ENCODE peak calls at places on chromosome 4, in four cellular contexts. H is WTC11, V is K562, R is HepG2. D is an unnamed sample.

GRCh38 chr4:176660561-176660960 is 132.2 kb downstream of the VEGFC start:
- DNase-seq in H (peak; percentile 20), V (no peak), R (no peak), D (no peak)

GRCh38 chr4:10688827-10689226 is 4.3 kb upstream of the CLNK start:
- DNase-seq in H (no peak), V (no peak), R (no peak), D (no peak)

GRCh38 chr4:178665916-178666315 is 1223.7 kb upstream of the AGA start:
- DNase-seq in H (no peak), V (no peak), R (no peak), D (no peak)

GRCh38 chr4:38162240-38162784 is 202.1 kb downstream of the PTTG2 start:
- DNase-seq in H (no peak), V (no peak), R (peak; percentile 96), D (no peak)

GRCh38 chr4:149574973-149575372 is 240.7 kb downstream of the IQCM start:
- DNase-seq in H (no peak), V (no peak), R (no peak), D (peak; percentile 28)

GRCh38 chr4:44186096-44186849 is 262.3 kb downstream of the KCTD8 start:
- DNase-seq in H (peak; percentile 25), V (no peak), R (no peak), D (no peak)

GRCh38 chr4:35604724-35605123 is 639.6 kb downstream of the ARAP2 start:
- DNase-seq in H (no peak), V (no peak), R (no peak), D (no peak)

GRCh38 chr4:8427761-8428287 is 12.7 kb downstream of the ACOX3 start:
- DNase-seq in H (no peak), V (no peak), R (peak; percentile 76), D (no peak)

GRCh38 chr4:110183643-110184042 is 14.8 kb downstream of the ELOVL6 start:
- DNase-seq in H (no peak), V (no peak), R (no peak), D (no peak)

GRCh38 chr4:119536572-119537528 is 91.8 kb downstream of the PDE5A start:
- DNase-seq in H (no peak), V (no peak), R (no peak), D (no peak)

GRCh38 chr4:89347363-89347762 is 39.8 kb upstream of the GPRIN3 start:
- DNase-seq in H (no peak), V (no peak), R (no peak), D (no peak)

GRCh38 chr4:137609693-137610450 is 77.6 kb upstream of the PCDH18 start:
- DNase-seq in H (no peak), V (no peak), R (no peak), D (no peak)

GRCh38 chr4:152979731-152980330 is 43.7 kb downstream of the FHDC1 start:
- DNase-seq in H (no peak), V (no peak), R (no peak), D (no peak)

GRCh38 chr4:152981842-152982241 is 45.7 kb downstream of the FHDC1 start:
- DNase-seq in H (no peak), V (no peak), R (no peak), D (no peak)

GRCh38 chr4:152981278-152981677 is 45.2 kb downstream of the FHDC1 start:
- DNase-seq in H (no peak), V (no peak), R (no peak), D (no peak)

GRCh38 chr4:152983221-152983620 is 47.1 kb downstream of the FHDC1 start:
- DNase-seq in H (peak; percentile 48), V (peak; percentile 34), R (no peak), D (no peak)

DNA sequence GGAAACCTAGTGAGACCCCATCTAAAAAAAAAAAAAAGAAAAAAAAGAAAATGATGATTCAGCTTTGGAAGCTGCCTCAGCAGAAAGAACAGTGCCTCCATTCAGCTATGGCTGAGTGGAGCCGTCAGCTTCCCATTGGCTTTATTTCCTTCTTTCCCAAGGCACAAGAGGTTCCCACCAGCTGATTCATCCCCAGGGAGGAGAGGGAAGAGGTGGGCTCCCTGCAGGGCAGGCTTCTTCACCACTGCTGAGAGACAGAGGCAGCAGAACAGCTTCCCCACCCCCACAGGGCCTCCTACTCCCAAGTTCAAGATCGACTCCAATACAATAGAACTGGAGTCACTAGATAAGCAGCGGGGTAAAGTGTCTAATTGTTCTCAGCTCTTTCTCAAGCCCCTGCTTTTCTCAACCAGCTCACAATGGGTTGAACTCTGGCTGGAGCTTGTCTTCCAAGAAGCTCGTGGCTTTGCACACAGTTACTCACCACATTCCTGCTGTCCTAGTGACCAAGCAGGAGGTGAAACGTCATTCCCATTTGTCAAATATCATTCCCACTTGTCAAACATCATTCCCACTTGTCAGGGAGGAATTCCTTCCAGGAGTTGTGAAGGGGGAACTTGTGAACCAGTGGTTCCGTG is 47.8 kb downstream of the FHDC1 start:
- DNase-seq in H (no peak), V (no peak), R (no peak), D (no peak)
- TF ChIP-seq MAX in H (no peak), V (no peak), R (no peak), D (no peak)

DNA sequence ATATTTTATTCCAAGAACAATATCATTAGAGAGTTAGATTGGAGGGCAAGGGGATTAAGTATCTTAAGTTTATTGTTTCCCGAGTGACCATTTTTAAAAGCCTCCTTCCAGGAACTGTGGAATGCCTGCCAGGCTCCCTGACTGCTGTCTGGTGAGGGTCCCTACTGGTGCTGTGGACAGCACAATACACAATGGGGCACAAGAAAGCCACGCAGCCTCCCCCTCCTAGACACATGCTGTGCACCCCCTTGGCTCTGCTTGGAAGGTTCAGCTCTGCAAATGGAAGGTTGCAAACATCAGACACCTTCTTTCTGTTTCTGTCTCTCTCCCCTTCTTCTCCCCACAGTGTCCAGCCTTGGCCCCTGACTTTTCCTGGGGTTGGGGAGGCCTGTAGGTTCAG is 153.2 kb downstream of the SHROOM3 start:
- DNase-seq in H (peak; percentile 34), V (no peak), R (no peak), D (no peak)
- TF ChIP-seq CREM in H (no peak), V (no peak), R (no peak), D (no peak)

GRCh38 chr4:76997454-76997853 is 47.9 kb downstream of the SEPTIN11 start:
- DNase-seq in H (no peak), V (no peak), R (no peak), D (no peak)

GRCh38 chr4:76996445-76996844 is 46.9 kb downstream of the SEPTIN11 start:
- DNase-seq in H (no peak), V (no peak), R (no peak), D (no peak)

GRCh38 chr4:76990288-76991080 is 40.9 kb downstream of the SEPTIN11 start:
- DNase-seq in H (no peak), V (no peak), R (no peak), D (no peak)

GRCh38 chr4:76995776-76996175 is 46.2 kb downstream of the SEPTIN11 start:
- DNase-seq in H (no peak), V (no peak), R (no peak), D (no peak)

GRCh38 chr4:76993787-76994641 is 44.5 kb downstream of the SEPTIN11 start:
- DNase-seq in H (no peak), V (no peak), R (no peak), D (peak; percentile 73)
- TF ChIP-seq MAX in H (no peak), V (no peak), R (no peak), D (no peak)

DNA sequence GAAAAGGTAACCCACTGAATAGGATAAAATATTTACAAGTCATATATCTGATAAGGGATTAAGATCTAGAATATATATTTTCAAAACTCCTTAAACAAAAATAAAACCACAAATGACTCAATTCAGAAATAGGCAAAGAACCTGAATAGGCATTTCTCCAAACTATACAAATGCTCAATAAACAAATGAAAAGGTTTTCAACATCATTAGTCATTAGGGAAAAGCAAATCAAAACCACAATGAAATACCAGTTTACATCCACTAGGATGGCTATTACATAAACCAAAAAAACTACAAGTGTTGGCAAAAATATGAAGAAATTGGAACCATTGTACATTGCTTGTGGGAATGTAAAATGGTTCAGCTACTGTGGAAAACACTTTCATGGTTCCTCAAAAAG is 167.0 kb upstream of the GALNT7 start:
- DNase-seq in H (no peak), V (no peak), R (no peak), D (no peak)
- TF ChIP-seq CREM in H (no peak), V (no peak), R (no peak), D (no peak)

DNA sequence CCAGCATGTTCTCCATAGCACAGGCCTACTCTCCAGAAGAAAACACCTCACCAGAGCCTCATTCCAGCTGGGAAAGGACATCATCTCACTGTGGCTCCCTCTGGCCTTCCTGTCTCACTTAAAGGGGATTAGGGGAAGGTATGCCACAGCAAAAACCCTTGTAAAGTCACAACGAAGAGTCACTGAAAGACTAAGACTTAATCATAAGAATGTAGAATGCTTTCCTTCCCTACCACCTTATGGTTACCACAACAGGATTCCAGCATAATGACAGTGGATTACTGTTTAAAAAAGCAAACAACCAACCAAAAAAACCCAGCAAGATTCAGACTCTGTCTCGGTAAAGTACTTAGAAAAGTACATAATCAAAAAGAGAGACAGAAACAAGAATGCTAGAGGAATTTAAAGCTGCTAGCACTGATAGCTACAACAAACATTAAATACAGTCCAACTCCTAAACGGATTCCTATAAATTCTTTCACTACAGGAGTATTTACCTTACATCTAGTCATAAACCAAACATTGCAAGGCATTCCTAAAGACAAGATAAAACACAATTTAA is 75.1 kb downstream of the BANK1 start:
- DNase-seq in H (no peak), V (no peak), R (peak; percentile 83), D (no peak)
- TF ChIP-seq MAX in H (no peak), V (no peak), R (no peak), D (no peak)

DNA sequence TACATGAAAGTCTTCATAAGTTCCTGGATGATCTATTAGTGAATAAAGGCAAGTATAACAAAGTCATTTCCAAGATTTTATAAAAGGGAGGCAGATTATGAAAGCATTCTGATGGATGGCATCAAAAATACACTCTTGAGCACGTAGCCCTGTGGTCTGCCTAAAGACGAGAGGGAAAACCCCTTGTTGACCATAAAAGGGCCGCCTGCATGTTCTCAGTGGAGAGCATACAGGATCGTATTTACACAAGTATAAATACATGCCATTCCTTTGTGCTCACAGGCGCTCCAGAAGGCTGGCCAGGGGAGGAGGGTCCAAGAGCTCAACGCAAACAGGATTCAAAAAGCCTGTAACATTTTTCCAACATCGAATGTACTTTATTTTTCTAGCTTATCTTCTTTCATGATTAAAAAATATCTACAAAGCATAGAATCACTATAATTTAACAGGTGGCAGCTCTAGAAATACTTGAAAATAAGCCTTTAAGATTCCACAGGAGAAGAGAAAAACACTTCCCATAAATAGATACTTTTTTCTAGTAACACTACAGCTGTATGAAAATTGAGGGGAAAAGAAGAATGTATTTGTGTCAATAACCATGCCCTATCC is 29.6 kb downstream of the PDGFC start:
- DNase-seq in H (peak; percentile 35), V (no peak), R (peak; percentile 98), D (no peak)
- TF ChIP-seq CREM in H (no peak), V (no peak), R (peak; percentile 73), D (no peak)

GRCh38 chr4:82125863-82126297 is 247.9 kb downstream of the HNRNPD start:
- DNase-seq in H (no peak), V (peak; percentile 8), R (no peak), D (no peak)
- TF ChIP-seq MAX in H (no peak), V (no peak), R (no peak), D (no peak)

D was measured in GM12878.